ENCODE peak calls at places on chromosomes 6 and 20, in four cellular contexts. Q is NCI-H2081; N is activated CD4-positive, alpha-beta T cell treated with anti-CD3 and anti-CD28 coated beads, Interleukin-2, amount 50 U/mL, for 1 hour; Y is activated T-cell treated with anti-CD3 and anti-CD28 coated beads for 48 hours. J is an unnamed sample.
A peak's percentile ranks its signal among the peaks of the same experiment; 100 is the strongest.

GRCh38 chr6:149454405-149454848 is 30.4 kb downstream of the ZC3H12D start:
- DNase-seq in Q (no peak), N (no peak), Y (no peak), J (no peak)

GRCh38 chr6:7129360-7129759 is 21.6 kb downstream of the RREB1 start:
- DNase-seq in Q (no peak), N (no peak), Y (no peak), J (no peak)

GRCh38 chr6:2695464-2696095 is 55.1 kb downstream of the MYLK4 start:
- DNase-seq in Q (no peak), N (no peak), Y (no peak), J (no peak)

GRCh38 chr6:48074368-48074767 is 36.6 kb downstream of the PTCHD4 start:
- DNase-seq in Q (no peak), N (no peak), Y (no peak), J (no peak)

GRCh38 chr20:6708010-6708409 is 59.5 kb upstream of the BMP2 start:
- DNase-seq in Q (no peak), N (no peak), Y (no peak), J (no peak)

GRCh38 chr20:33693741-33694645 is 7.8 kb upstream of the E2F1 start:
- DNase-seq in Q (peak; percentile 72), N (no peak), Y (no peak), J (no peak)

GRCh38 chr20:56843817-56844216 is 214.7 kb downstream of the TFAP2C start:
- DNase-seq in Q (no peak), N (no peak), Y (no peak), J (no peak)

GRCh38 chr6:20664250-20664649 is 130.0 kb downstream of the CDKAL1 start:
- DNase-seq in Q (no peak), N (no peak), Y (no peak), J (no peak)

GRCh38 chr6:139230421-139230840 is 61.4 kb downstream of the TXLNB start:
- DNase-seq in Q (peak; percentile 71), N (no peak), Y (no peak), J (peak; percentile 66)

GRCh38 chr20:61370841-61371303 is 118.8 kb downstream of the CDH4 start:
- DNase-seq in Q (no peak), N (no peak), Y (no peak), J (no peak)

GRCh38 chr20:23230766-23231385 is 119.7 kb upstream of the NXT1 start:
- DNase-seq in Q (no peak), N (no peak), Y (no peak), J (no peak)

GRCh38 chr20:47867831-47868230 is 82.5 kb upstream of the SULF2 start:
- DNase-seq in Q (no peak), N (no peak), Y (no peak), J (no peak)

GRCh38 chr6:111823831-111824607 is 49.2 kb downstream of the FYN start:
- DNase-seq in Q (no peak), N (no peak), Y (no peak), J (no peak)

GRCh38 chr6:136503303-136503702 is 46.9 kb downstream of the MAP7 start:
- DNase-seq in Q (no peak), N (no peak), Y (no peak), J (no peak)

J was measured in NCI-H510A.